ENCODE peak calls at places on chromosomes 6 and 20, in six cellular contexts. R is foreskin fibroblast, A is HCT116, U is left ventricle myocardium inferior, M is AG09309, Q is fibroblast of pulmonary artery. K is an unnamed sample.

GRCh38 chr20:49717693-49718092 is 4.0 kb upstream of the B4GALT5 start:
- DNase-seq in U (no peak), R (no peak), A (peak), M (no peak), Q (no peak), K (no peak)

GRCh38 chr20:20369353-20370086 is 1.6 kb downstream of the INSM1 start:
- DNase-seq in A (no peak), M (no peak), R (no peak), Q (no peak), U (no peak), K (no peak)

GRCh38 chr6:109360281-109360680 is 22.0 kb downstream of the CD164 start:
- DNase-seq in R (no peak), A (no peak), U (no peak), M (no peak), Q (no peak), K (no peak)

GRCh38 chr6:159633196-159633595 is 59.8 kb downstream of the SOD2 start:
- DNase-seq in M (no peak), A (peak), R (no peak), Q (peak), U (no peak), K (no peak)

GRCh38 chr6:116012471-116012949 is 48.2 kb downstream of the FRK start:
- DNase-seq in R (peak), U (no peak), M (no peak), Q (no peak), A (no peak), K (no peak)

GRCh38 chr6:3867616-3868502 is 18.7 kb downstream of the FAM50B start:
- DNase-seq in A (no peak), M (no peak), U (no peak), R (peak), Q (peak), K (no peak)

GRCh38 chr6:73452107-73452461 is at the start of gene CGAS:
- DNase-seq in A (no peak), Q (peak), R (peak), U (peak), M (peak), K (peak)

GRCh38 chr20:20630551-20630950 is 81.9 kb downstream of the RALGAPA2 start:
- DNase-seq in U (no peak), A (no peak), R (no peak), Q (no peak), M (no peak), K (no peak)

GRCh38 chr6:19303381-19303780 is 533.8 kb upstream of the ID4 start:
- DNase-seq in M (no peak), Q (no peak), A (no peak), R (no peak), U (no peak), K (no peak)

GRCh38 chr6:128367437-128367836 is 153.0 kb downstream of the PTPRK start:
- DNase-seq in U (no peak), R (no peak), Q (no peak), A (no peak), M (no peak), K (no peak)

GRCh38 chr6:77034161-77034560 is 429.1 kb downstream of the HTR1B start:
- DNase-seq in Q (peak), A (no peak), M (peak), R (peak), U (no peak), K (peak)

GRCh38 chr6:40308533-40309306 is 278.4 kb downstream of the LRFN2 start:
- DNase-seq in M (no peak), R (peak), A (peak), Q (peak), U (peak), K (peak)

GRCh38 chr6:49540614-49541013 is 9.9 kb upstream of the C6orf141 start:
- DNase-seq in Q (no peak), M (no peak), A (no peak), U (no peak), R (no peak), K (no peak)

GRCh38 chr20:17273711-17274110 is 46.9 kb downstream of the PCSK2 start:
- DNase-seq in M (no peak), U (no peak), R (no peak), Q (no peak), A (no peak), K (no peak)

GRCh38 chr6:136793348-136793747 is 1.1 kb upstream of the MAP3K5 start:
- DNase-seq in Q (no peak), M (no peak), R (no peak), A (no peak), U (no peak), K (no peak)

GRCh38 chr6:158262755-158263154 is 49.5 kb upstream of the TULP4 start:
- DNase-seq in Q (no peak), M (no peak), R (no peak), A (no peak), U (no peak), K (no peak)

GRCh38 chr6:69138893-69139494 is 503.9 kb downstream of the ADGRB3 start:
- DNase-seq in U (peak), Q (no peak), A (no peak), R (no peak), M (no peak), K (no peak)

GRCh38 chr6:26249959-26250805 is 114.8 kb upstream of the BTN3A2 start:
- DNase-seq in M (no peak), U (peak), R (no peak), Q (peak), A (no peak), K (no peak)

GRCh38 chr6:114342826-114343781 is at the start of gene HS3ST5:
- DNase-seq in R (no peak), M (no peak), U (no peak), Q (peak), A (peak), K (no peak)

GRCh38 chr6:35302604-35303218 is 5.1 kb downstream of the DEF6 start:
- DNase-seq in U (peak), Q (peak), M (no peak), R (peak), A (peak), K (no peak)

GRCh38 chr6:16318538-16318937 is 80.2 kb downstream of the GMPR start:
- DNase-seq in Q (peak), R (peak), U (no peak), M (no peak), A (no peak), K (peak)

GRCh38 chr6:170292111-170292777 is 1.4 kb upstream of the DLL1 start:
- DNase-seq in Q (no peak), U (no peak), M (no peak), R (no peak), A (no peak), K (no peak)

GRCh38 chr20:43943725-43944124 is 29.1 kb downstream of the TOX2 start:
- DNase-seq in Q (no peak), U (no peak), R (no peak), M (no peak), A (no peak), K (no peak)

GRCh38 chr6:64505312-64505711 is 869.7 kb downstream of the PHF3 start:
- DNase-seq in R (no peak), Q (peak), A (no peak), M (no peak), U (no peak), K (no peak)
- TF ChIP-seq CTCF in R (peak), Q (peak), A (no peak), M (no peak), U (peak), K (peak)

GRCh38 chr20:9506964-9507369 is 7.4 kb upstream of the LAMP5 start:
- DNase-seq in M (no peak), A (no peak), R (no peak), Q (no peak), U (no peak), K (no peak)

GRCh38 chr20:9506337-9506821 is 8.0 kb upstream of the LAMP5 start:
- DNase-seq in U (no peak), R (no peak), Q (no peak), M (no peak), A (no peak), K (no peak)

GRCh38 chr20:9500121-9500911 is 14.1 kb upstream of the LAMP5 start:
- DNase-seq in A (no peak), R (no peak), M (no peak), U (no peak), Q (no peak), K (no peak)

GRCh38 chr20:9501473-9501872 is 12.9 kb upstream of the LAMP5 start:
- DNase-seq in R (no peak), A (no peak), U (no peak), Q (no peak), M (no peak), K (no peak)

DNA sequence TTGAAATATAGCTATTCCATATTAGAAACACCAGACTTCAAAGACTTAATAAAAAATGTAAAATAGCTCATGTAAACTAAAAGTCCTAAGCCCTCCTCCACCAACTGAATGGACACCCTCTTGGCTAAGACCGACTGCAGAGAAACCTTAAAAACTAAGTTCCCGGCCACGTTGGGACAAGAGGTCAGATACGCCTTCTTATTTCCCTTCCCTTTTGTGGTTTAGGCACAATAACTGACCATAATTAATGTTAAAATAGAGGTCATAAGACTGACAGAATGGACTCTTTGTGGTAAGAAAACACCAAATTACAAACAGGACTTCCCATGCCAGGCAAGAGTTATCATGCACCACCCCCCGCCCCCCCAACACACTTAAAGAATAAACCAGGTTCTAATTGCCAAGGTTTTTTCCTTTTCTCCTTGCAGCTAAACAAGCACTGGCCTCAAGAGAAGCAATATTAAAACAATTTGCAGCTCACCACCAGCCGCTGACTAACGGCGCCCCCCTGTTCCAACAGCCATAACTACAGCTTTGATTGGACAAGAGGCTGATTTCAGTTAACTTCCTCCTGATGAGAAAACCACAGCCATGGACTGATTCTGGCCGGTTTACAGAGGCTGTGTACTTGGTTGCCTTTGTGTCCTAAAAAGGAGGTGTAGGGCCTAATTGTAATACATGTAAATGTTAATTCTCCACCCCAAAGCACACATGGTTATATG is 10.7 kb upstream of the LAMP5 start:
- DNase-seq in A (no peak), R (peak), M (peak), Q (no peak), U (no peak), K (peak)
- TF ChIP-seq CTCF in A (no peak), R (no peak), M (peak), Q (no peak), U (no peak), K (peak)

DNA sequence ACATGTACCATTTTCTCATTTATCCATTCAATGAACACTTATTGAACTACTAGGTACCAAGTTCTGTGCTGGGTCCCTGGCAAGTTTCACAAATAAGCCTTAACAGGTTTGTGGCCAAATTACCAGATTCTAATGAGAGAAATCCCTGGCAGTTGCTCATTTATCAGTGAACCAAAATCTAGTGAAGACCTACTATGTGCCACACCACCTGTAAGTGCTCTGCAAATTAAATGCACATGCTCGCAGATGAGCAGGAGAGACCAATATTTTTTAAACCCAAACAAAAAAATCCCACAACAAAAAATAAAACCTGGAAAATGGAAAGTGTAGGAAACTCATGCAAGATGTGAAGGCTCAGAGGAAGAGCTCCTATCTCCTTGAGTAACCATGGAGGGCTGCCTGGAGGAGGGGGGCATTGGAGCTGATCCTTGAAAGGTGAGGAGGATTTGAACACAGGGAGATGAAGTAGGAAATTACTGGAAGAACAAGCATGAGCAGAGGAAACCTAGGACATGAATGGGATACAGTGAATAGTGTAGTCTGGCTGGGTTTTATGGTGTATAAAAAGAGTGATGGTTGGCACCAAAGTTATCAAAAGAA is 48.9 kb downstream of the CDH22 start:
- DNase-seq in A (no peak), R (no peak), Q (no peak), M (no peak), U (no peak), K (no peak)
- TF ChIP-seq CTCF in A (no peak), R (no peak), Q (no peak), M (no peak), U (no peak), K (no peak)

GRCh38 chr6:5084192-5084786 is 852 bp upstream of the PPP1R3G start:
- DNase-seq in A (no peak), M (no peak), U (peak), Q (no peak), R (no peak), K (no peak)
- TF ChIP-seq CTCF in A (no peak), M (no peak), U (no peak), Q (no peak), R (no peak), K (no peak)

GRCh38 chr6:36897629-36898028 is 11.9 kb downstream of the C6orf89 start:
- DNase-seq in R (no peak), M (no peak), U (no peak), A (no peak), Q (no peak), K (no peak)
- TF ChIP-seq CTCF in R (no peak), M (peak), U (peak), A (peak), Q (no peak), K (no peak)

GRCh38 chr6:89602136-89602535 is 36.4 kb downstream of the LYRM2 start:
- DNase-seq in R (no peak), U (no peak), Q (no peak), A (no peak), M (no peak), K (no peak)

GRCh38 chr6:89610149-89610642 is 28.4 kb downstream of the LYRM2 start:
- DNase-seq in R (peak), M (no peak), A (peak), Q (peak), U (peak), K (no peak)

GRCh38 chr6:89604662-89605061 is 33.9 kb downstream of the LYRM2 start:
- DNase-seq in U (no peak), A (no peak), R (no peak), Q (no peak), M (no peak), K (no peak)

GRCh38 chr6:89602713-89603112 is 35.8 kb downstream of the LYRM2 start:
- DNase-seq in R (no peak), M (no peak), U (no peak), Q (no peak), A (no peak), K (no peak)

GRCh38 chr6:89605861-89606260 is 32.7 kb downstream of the LYRM2 start:
- DNase-seq in M (no peak), Q (no peak), U (no peak), A (no peak), R (no peak), K (no peak)
- TF ChIP-seq CTCF in M (no peak), Q (no peak), U (no peak), A (no peak), R (no peak), K (no peak)

GRCh38 chr20:36399969-36400545 is 93.9 kb downstream of the DLGAP4 start:
- DNase-seq in M (no peak), A (no peak), U (no peak), Q (no peak), R (no peak), K (no peak)
- TF ChIP-seq CTCF in M (no peak), A (no peak), U (no peak), Q (no peak), R (no peak), K (no peak)

DNA sequence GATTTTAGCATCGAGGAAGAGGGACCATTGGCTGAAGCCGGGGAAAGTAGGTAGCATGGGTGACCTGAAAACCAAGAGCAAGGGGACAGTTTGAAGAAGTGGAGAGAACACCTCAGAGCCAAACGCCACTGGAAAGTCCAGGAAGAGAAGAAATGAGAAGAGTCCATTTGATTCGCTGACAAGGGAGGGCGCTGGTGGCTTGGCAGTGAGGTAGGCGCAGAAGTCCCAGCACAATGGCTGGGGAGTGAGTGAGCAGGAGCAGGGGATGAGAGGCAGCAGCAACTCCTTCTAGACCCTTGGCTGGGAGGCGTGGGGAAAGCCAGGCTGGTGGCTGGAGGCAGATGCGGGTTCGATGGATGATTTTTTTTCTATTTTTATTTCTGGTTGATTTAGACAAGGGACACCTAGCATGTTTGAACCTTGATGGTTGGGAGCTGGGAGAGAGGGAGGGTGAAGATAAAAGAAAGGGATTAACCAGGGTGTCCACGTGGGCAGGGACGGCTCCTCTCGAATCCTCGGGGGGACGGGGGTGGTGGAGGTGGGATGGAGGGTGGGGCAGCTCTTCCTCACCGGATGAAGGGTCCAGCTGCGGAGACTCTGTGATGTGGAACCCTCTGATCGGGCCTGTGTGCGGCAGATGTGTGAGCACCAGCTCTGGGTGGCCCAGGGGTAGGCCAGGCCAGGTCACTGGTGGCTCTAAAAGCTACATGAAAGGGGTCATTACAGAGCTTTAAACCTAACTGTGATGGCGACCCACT is 164.2 kb downstream of the NFATC2 start:
- DNase-seq in R (no peak), M (no peak), U (no peak), Q (no peak), A (no peak), K (no peak)
- TF ChIP-seq CTCF in R (no peak), M (no peak), U (no peak), Q (peak), A (peak), K (no peak)

GRCh38 chr6:83594936-83595335 is 82.6 kb downstream of the PRSS35 start:
- DNase-seq in Q (no peak), A (no peak), R (no peak), M (no peak), U (no peak), K (no peak)

GRCh38 chr6:83593395-83593785 is 81.1 kb downstream of the PRSS35 start:
- DNase-seq in R (no peak), U (no peak), Q (no peak), M (no peak), A (no peak), K (no peak)

GRCh38 chr6:83597511-83597910 is 85.2 kb downstream of the PRSS35 start:
- DNase-seq in M (no peak), R (no peak), A (no peak), U (no peak), Q (no peak), K (no peak)

GRCh38 chr6:83590413-83590812 is 78.1 kb downstream of the PRSS35 start:
- DNase-seq in Q (peak), R (peak), U (no peak), M (no peak), A (no peak), K (no peak)

DNA sequence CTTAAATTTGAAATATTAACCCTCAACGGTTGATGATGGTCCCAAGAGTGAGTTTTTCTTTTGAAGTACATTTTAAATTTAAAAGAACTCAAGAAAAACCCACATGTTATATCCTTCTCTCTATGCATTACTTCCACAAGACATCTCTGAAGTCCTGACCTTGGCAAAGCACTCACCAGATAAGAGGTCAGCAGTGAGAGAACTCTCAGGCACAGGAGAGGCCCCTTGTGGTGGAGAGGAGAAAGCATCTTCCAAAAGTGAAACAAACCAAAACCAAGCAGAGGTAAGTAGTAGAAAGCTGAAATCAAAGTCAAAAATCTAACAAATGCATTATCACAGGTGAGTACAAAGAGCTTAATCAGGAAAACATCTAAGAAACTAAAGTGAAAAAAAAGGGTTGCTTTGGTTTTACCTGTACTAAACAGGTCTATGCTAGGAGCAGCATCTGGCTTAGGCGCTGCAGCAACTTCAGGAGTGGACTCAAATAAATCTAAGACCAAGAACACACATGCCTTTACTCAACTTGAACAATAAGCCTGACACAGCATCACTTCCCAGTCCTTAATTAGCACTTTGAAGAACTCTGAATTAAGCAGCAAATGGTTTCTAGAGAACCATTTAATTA is 80.5 kb downstream of the PRSS35 start:
- DNase-seq in Q (peak), M (no peak), U (no peak), R (no peak), A (peak), K (no peak)
- TF ChIP-seq CTCF in Q (peak), M (peak), U (peak), R (peak), A (peak), K (peak)